ENCODE peak calls at places on chromosomes 11 and 22, in five cellular contexts. One of them, this sample, is unnamed.
A peak's percentile ranks its signal among the peaks of the same experiment; 100 is the strongest.

GRCh38 chr11:97451441-97451840 is 1061.6 kb downstream of the JRKL start:
- DNase-seq in trophoblast cell: no peak
- DNase-seq in CD4-positive, alpha-beta T cell: no peak
- DNase-seq in stimulated activated naive CD4-positive, alpha-beta T cell: no peak
- DNase-seq in fibroblast of lung: no peak
- DNase-seq in this sample: no peak

GRCh38 chr22:17918840-17919239 is 105.5 kb downstream of the MICAL3 start:
- DNase-seq in trophoblast cell: peak; percentile 79
- DNase-seq in CD4-positive, alpha-beta T cell: no peak
- DNase-seq in stimulated activated naive CD4-positive, alpha-beta T cell: no peak
- DNase-seq in fibroblast of lung: no peak
- DNase-seq in this sample: no peak

GRCh38 chr11:61598886-61599868 is 18.3 kb upstream of the SYT7 start:
- DNase-seq in trophoblast cell: no peak
- DNase-seq in CD4-positive, alpha-beta T cell: no peak
- DNase-seq in stimulated activated naive CD4-positive, alpha-beta T cell: no peak
- DNase-seq in fibroblast of lung: peak; percentile 81
- DNase-seq in this sample: no peak

GRCh38 chr11:75204685-75205667 is 35.6 kb upstream of the TPBGL start:
- DNase-seq in trophoblast cell: peak; percentile 92
- DNase-seq in CD4-positive, alpha-beta T cell: peak; percentile 80
- DNase-seq in stimulated activated naive CD4-positive, alpha-beta T cell: peak; percentile 68
- DNase-seq in fibroblast of lung: peak; percentile 80
- DNase-seq in this sample: peak; percentile 84

GRCh38 chr11:11451501-11452005 is 98.5 kb upstream of the CSNK2A3 start:
- DNase-seq in trophoblast cell: no peak
- DNase-seq in CD4-positive, alpha-beta T cell: no peak
- DNase-seq in stimulated activated naive CD4-positive, alpha-beta T cell: no peak
- DNase-seq in fibroblast of lung: peak; percentile 4
- DNase-seq in this sample: no peak

GRCh38 chr11:14380947-14381555 is 22.1 kb upstream of the RRAS2 start:
- DNase-seq in trophoblast cell: peak; percentile 57
- DNase-seq in CD4-positive, alpha-beta T cell: peak; percentile 15
- DNase-seq in stimulated activated naive CD4-positive, alpha-beta T cell: peak; percentile 1
- DNase-seq in fibroblast of lung: peak; percentile 54
- DNase-seq in this sample: no peak

GRCh38 chr22:45742866-45743450 is 71.3 kb downstream of the ATXN10 start:
- DNase-seq in trophoblast cell: no peak
- DNase-seq in CD4-positive, alpha-beta T cell: no peak
- DNase-seq in stimulated activated naive CD4-positive, alpha-beta T cell: no peak
- DNase-seq in fibroblast of lung: peak; percentile 89
- DNase-seq in this sample: no peak

GRCh38 chr11:111435046-111435698 is 56.1 kb upstream of the POU2AF1 start:
- DNase-seq in trophoblast cell: no peak
- DNase-seq in CD4-positive, alpha-beta T cell: no peak
- DNase-seq in stimulated activated naive CD4-positive, alpha-beta T cell: no peak
- DNase-seq in fibroblast of lung: no peak
- DNase-seq in this sample: no peak

GRCh38 chr11:112610996-112611795 is 350.0 kb upstream of the NCAM1 start:
- DNase-seq in trophoblast cell: no peak
- DNase-seq in CD4-positive, alpha-beta T cell: no peak
- DNase-seq in stimulated activated naive CD4-positive, alpha-beta T cell: no peak
- DNase-seq in fibroblast of lung: no peak
- DNase-seq in this sample: no peak

GRCh38 chr11:96393753-96394348 is 4.0 kb downstream of the JRKL start:
- DNase-seq in trophoblast cell: peak; percentile 71
- DNase-seq in CD4-positive, alpha-beta T cell: no peak
- DNase-seq in stimulated activated naive CD4-positive, alpha-beta T cell: no peak
- DNase-seq in fibroblast of lung: peak; percentile 66
- DNase-seq in this sample: peak; percentile 16

GRCh38 chr11:45163956-45164575 is 17.6 kb downstream of the PRDM11 start:
- DNase-seq in trophoblast cell: no peak
- DNase-seq in CD4-positive, alpha-beta T cell: no peak
- DNase-seq in stimulated activated naive CD4-positive, alpha-beta T cell: no peak
- DNase-seq in fibroblast of lung: no peak
- DNase-seq in this sample: no peak

GRCh38 chr11:122717264-122717867 is 61.8 kb downstream of the UBASH3B start:
- DNase-seq in trophoblast cell: no peak
- DNase-seq in CD4-positive, alpha-beta T cell: no peak
- DNase-seq in stimulated activated naive CD4-positive, alpha-beta T cell: no peak
- DNase-seq in fibroblast of lung: no peak
- DNase-seq in this sample: no peak

GRCh38 chr11:117498791-117499190 is 171.1 kb downstream of the CEP164 start:
- DNase-seq in trophoblast cell: no peak
- DNase-seq in CD4-positive, alpha-beta T cell: no peak
- DNase-seq in stimulated activated naive CD4-positive, alpha-beta T cell: no peak
- DNase-seq in fibroblast of lung: no peak
- DNase-seq in this sample: no peak

GRCh38 chr11:12125609-12126149 is 15.3 kb downstream of the MICAL2 start:
- DNase-seq in trophoblast cell: peak; percentile 46
- DNase-seq in CD4-positive, alpha-beta T cell: no peak
- DNase-seq in stimulated activated naive CD4-positive, alpha-beta T cell: no peak
- DNase-seq in fibroblast of lung: no peak
- DNase-seq in this sample: no peak

GRCh38 chr11:46120711-46121327 is 435 bp downstream of the PHF21A start:
- DNase-seq in trophoblast cell: peak; percentile 66
- DNase-seq in CD4-positive, alpha-beta T cell: no peak
- DNase-seq in stimulated activated naive CD4-positive, alpha-beta T cell: peak; percentile 26
- DNase-seq in fibroblast of lung: no peak
- DNase-seq in this sample: peak; percentile 84

GRCh38 chr22:31229402-31230140 is 17.5 kb downstream of the LIMK2 start:
- DNase-seq in trophoblast cell: peak; percentile 55
- DNase-seq in CD4-positive, alpha-beta T cell: no peak
- DNase-seq in stimulated activated naive CD4-positive, alpha-beta T cell: no peak
- DNase-seq in fibroblast of lung: peak; percentile 65
- DNase-seq in this sample: no peak

GRCh38 chr11:133163463-133164419 is 368.6 kb downstream of the OPCML start:
- DNase-seq in trophoblast cell: peak; percentile 61
- DNase-seq in CD4-positive, alpha-beta T cell: no peak
- DNase-seq in stimulated activated naive CD4-positive, alpha-beta T cell: no peak
- DNase-seq in fibroblast of lung: peak; percentile 45
- DNase-seq in this sample: peak; percentile 1

GRCh38 chr22:19463491-19464469 is 15.2 kb downstream of the UFD1 start:
- DNase-seq in trophoblast cell: peak; percentile 97
- DNase-seq in CD4-positive, alpha-beta T cell: no peak
- DNase-seq in stimulated activated naive CD4-positive, alpha-beta T cell: no peak
- DNase-seq in fibroblast of lung: no peak
- DNase-seq in this sample: no peak

GRCh38 chr11:77147036-77147315 is 18.9 kb downstream of the MYO7A start:
- DNase-seq in trophoblast cell: no peak
- DNase-seq in CD4-positive, alpha-beta T cell: no peak
- DNase-seq in stimulated activated naive CD4-positive, alpha-beta T cell: no peak
- DNase-seq in fibroblast of lung: no peak
- DNase-seq in this sample: no peak

GRCh38 chr11:82871646-82872045 is 28.6 kb downstream of the PRCP start:
- DNase-seq in trophoblast cell: no peak
- DNase-seq in CD4-positive, alpha-beta T cell: no peak
- DNase-seq in stimulated activated naive CD4-positive, alpha-beta T cell: no peak
- DNase-seq in fibroblast of lung: no peak
- DNase-seq in this sample: no peak

GRCh38 chr11:21622995-21623394 is 569.9 kb upstream of the ANO5 start:
- DNase-seq in trophoblast cell: no peak
- DNase-seq in CD4-positive, alpha-beta T cell: no peak
- DNase-seq in stimulated activated naive CD4-positive, alpha-beta T cell: no peak
- DNase-seq in fibroblast of lung: no peak
- DNase-seq in this sample: no peak

GRCh38 chr11:78371221-78371899 is 46.3 kb downstream of the GAB2 start:
- DNase-seq in trophoblast cell: no peak
- DNase-seq in CD4-positive, alpha-beta T cell: no peak
- DNase-seq in stimulated activated naive CD4-positive, alpha-beta T cell: no peak
- DNase-seq in fibroblast of lung: no peak
- DNase-seq in this sample: no peak

GRCh38 chr11:13029872-13030271 is 20.8 kb downstream of the RASSF10 start:
- DNase-seq in trophoblast cell: no peak
- DNase-seq in CD4-positive, alpha-beta T cell: no peak
- DNase-seq in stimulated activated naive CD4-positive, alpha-beta T cell: no peak
- DNase-seq in fibroblast of lung: no peak
- DNase-seq in this sample: no peak

GRCh38 chr22:44184006-44184405 is 3.3 kb downstream of the PARVG start:
- DNase-seq in trophoblast cell: no peak
- DNase-seq in CD4-positive, alpha-beta T cell: no peak
- DNase-seq in stimulated activated naive CD4-positive, alpha-beta T cell: no peak
- DNase-seq in fibroblast of lung: no peak
- DNase-seq in this sample: no peak

GRCh38 chr11:70542406-70542805 is 144.1 kb downstream of the CTTN start:
- DNase-seq in trophoblast cell: no peak
- DNase-seq in CD4-positive, alpha-beta T cell: no peak
- DNase-seq in stimulated activated naive CD4-positive, alpha-beta T cell: no peak
- DNase-seq in fibroblast of lung: no peak
- DNase-seq in this sample: no peak